ENCODE peak calls at places on chromosomes 3 and 15, in nine cellular contexts. F, O, D, M, X, Z, E, Q and W are unnamed samples.

GRCh38 chr3:150610785-150611184 is 7.7 kb downstream of the SELENOT start:
- DNase-seq in F (peak; percentile 42), O (no peak), D (no peak), M (peak; percentile 24), X (no peak), Z (no peak), E (no peak), Q (no peak), W (no peak)

GRCh38 chr3:46006243-46006642 is 10.6 kb upstream of the FYCO1 start:
- DNase-seq in F (no peak), O (no peak), D (no peak), M (no peak), X (no peak), Z (no peak), E (no peak), Q (no peak), W (no peak)

GRCh38 chr15:47965297-47965696 is 155.5 kb upstream of the SLC24A5 start:
- DNase-seq in F (no peak), O (no peak), D (no peak), M (no peak), X (peak; percentile 13), Z (no peak), E (no peak), Q (no peak), W (no peak)

GRCh38 chr3:152095472-152095871 is 173.3 kb upstream of the MBNL1 start:
- DNase-seq in F (no peak), O (no peak), D (no peak), M (no peak), X (no peak), Z (no peak), E (no peak), Q (no peak), W (no peak)

GRCh38 chr3:158097571-158098553 is 8.4 kb downstream of the SHOX2 start:
- DNase-seq in F (no peak), O (peak; percentile 52), D (peak; percentile 83), M (peak; percentile 80), X (peak; percentile 96), Z (peak; percentile 97), E (no peak), Q (peak; percentile 93), W (no peak)

GRCh38 chr3:194275721-194276120 is 75.4 kb downstream of the CPN2 start:
- DNase-seq in F (no peak), O (no peak), D (peak; percentile 15), M (no peak), X (no peak), Z (no peak), E (no peak), Q (no peak), W (no peak)

GRCh38 chr3:38657369-38657768 is 7.9 kb upstream of the SCN5A start:
- DNase-seq in F (no peak), O (no peak), D (no peak), M (no peak), X (no peak), Z (no peak), E (no peak), Q (peak; percentile 2), W (no peak)

GRCh38 chr3:157375342-157375986 is 61.2 kb upstream of the PTX3 start:
- DNase-seq in F (no peak), O (peak; percentile 57), D (no peak), M (no peak), X (no peak), Z (peak; percentile 77), E (no peak), Q (no peak), W (no peak)

GRCh38 chr15:90903733-90904536 is 833 bp downstream of the MAN2A2 start:
- DNase-seq in F (no peak), O (no peak), D (peak; percentile 60), M (no peak), X (peak; percentile 58), Z (peak; percentile 54), E (no peak), Q (peak; percentile 54), W (no peak)

DNA sequence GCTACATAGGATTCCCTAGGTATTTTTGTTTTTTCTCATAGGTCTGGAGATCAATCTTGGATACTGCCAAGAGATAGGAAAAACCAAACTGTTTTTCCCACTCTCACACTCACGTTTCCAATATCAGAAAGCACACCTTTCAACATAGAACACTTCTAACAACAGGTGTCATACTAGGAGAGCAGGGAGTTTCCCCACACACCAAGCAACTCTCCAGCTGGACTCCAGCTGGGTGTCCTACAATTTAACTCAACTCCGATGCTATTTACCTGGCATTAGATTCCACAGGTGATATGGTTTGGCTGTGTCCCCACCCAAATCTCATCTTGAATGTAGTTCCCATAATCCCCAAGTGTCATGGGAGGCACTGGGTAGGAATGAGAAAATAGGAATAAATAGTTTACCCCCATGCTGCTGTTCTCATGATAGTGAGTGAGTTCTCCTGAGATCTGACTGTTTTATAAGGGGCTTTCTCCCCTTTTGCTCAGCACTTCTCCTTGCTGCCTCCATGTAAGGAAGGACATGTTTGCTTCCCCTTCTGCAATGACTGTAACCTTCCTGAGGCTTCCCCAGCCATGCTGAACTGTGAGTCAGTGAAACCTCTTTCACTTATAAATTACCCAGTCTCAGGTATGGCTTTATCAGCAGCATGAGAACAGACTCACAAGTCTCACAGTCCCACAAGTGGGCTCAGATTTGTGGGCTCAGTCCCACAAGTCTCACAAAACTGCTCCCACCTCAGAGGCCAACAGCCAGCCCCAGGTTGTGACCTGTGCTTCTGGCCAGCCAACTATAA is 354.5 kb upstream of the THBS1 start:
- DNase-seq in F (no peak), O (no peak), D (no peak), M (no peak), X (no peak), Z (no peak), E (no peak), Q (no peak), W (no peak)
- TF ChIP-seq EZH2 in F (no peak), O (no peak), D (no peak), M (no peak), X (no peak), Z (no peak), E (no peak), Q (no peak), W (no peak)

DNA sequence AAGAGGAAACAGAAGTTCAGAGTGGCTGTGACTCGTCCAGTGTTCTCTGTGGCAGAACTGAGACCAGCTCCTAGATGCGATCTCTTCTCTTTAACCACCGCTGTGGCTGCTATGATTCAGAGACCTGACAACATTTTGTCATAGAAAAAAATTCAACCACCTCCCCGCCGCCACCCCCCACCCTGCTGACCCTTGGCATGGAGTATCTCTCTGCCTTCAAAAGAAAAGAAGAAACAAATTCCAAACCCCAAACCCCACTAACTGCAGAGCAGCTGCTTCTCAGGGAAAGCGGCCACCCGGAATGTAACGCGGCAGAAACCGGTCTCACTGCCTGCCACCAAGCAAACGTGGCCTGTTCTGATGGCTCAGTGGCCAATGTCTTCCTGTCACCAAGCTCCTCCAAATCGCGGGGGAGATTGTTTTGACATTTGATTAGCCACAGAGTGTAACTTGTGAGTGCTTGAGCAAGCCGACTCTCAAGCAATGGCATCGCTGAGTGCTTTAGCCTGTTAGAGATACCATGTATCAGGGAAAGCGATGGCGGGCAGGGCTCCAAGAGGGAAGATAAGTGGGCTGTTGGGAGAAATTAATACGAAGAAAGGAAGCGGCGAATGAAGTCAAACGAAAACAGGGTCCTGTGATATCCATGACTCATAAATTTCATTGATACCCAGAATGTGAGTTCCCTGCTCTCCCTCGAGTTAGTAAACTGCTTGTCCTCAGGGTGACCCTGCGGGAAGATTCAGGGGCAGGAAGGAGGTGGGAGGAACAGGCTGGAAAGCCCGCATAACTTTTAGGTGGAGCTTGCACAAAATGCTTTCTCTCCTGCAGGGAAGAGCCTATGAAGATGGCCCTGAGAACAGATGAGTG is 44.8 kb upstream of the TLE3 start:
- DNase-seq in F (peak; percentile 89), O (peak; percentile 75), D (peak; percentile 44), M (no peak), X (no peak), Z (no peak), E (peak; percentile 88), Q (no peak), W (peak; percentile 8)
- H3K27ac ChIP-seq in F (no peak overlapping the region), O (no peak overlapping the region), D (no peak overlapping the region), M (no peak overlapping the region), X (no peak overlapping the region), Z (no peak overlapping the region), E (peak overlapping the region; percentile 54), Q (no peak overlapping the region), W (no peak overlapping the region)

DNA sequence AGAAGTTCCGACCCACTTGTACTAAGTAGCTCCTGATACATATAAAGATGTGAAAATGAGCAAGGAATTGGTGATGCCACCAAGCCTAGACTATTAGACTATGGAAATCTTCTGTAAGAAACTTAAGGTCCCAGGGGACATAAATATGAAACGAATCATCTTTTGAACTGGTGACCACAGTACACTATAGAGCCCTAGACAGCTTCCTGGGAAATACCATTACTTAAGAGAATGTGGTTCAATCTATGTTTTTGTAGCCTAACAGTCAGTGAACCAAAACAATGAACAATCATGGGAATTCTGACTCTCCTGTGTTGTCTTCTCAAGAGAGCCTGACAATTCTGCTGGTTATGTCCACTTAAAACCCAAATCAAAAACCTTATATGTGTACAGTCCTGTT is 191.6 kb downstream of the GREM1 start:
- DNase-seq in F (peak; percentile 51), O (peak; percentile 25), D (peak; percentile 19), M (peak; percentile 28), X (no peak), Z (no peak), E (peak; percentile 44), Q (no peak), W (no peak)
- TF ChIP-seq EZH2 in F (no peak), O (no peak), D (no peak), M (no peak), X (no peak), Z (no peak), E (no peak), Q (no peak), W (no peak)

DNA sequence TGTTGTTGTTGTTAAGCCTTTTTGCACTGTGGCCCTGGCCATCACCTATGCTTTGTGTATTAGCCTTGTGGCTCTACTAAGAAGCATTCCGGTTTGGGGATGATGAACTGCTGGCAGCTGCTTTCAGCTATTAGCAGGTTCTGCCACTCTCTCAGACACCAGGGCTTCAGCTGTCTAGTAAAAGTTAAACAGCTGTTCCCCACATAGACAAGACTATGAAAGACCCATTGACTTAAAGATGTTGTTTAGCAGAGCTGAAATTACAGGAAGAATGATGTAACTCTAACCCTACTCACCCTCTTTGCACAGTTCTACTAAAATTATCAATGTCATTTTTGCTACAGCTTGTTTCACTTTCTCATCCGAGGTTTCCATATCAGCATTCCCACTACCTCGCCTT is 131.2 kb upstream of the CGNL1 start:
- DNase-seq in F (peak; percentile 65), O (no peak), D (no peak), M (no peak), X (no peak), Z (no peak), E (no peak), Q (no peak), W (no peak)
- H3K27ac ChIP-seq in F (no peak overlapping the region), O (no peak overlapping the region), D (no peak overlapping the region), M (no peak overlapping the region), X (no peak overlapping the region), Z (no peak overlapping the region), E (no peak overlapping the region), Q (no peak overlapping the region), W (peak overlapping the region; percentile 6)

GRCh38 chr3:71485903-71486302 is 97.6 kb downstream of the FOXP1 start:
- DNase-seq in F (no peak), O (no peak), D (no peak), M (no peak), X (no peak), Z (no peak), E (no peak), Q (no peak), W (no peak)
- TF ChIP-seq EZH2 in F (no peak), O (no peak), D (no peak), M (no peak), X (no peak), Z (no peak), E (no peak), Q (no peak), W (no peak)

GRCh38 chr3:32909999-32910398 is 41.4 kb upstream of the CCR4 start:
- DNase-seq in F (no peak), O (no peak), D (no peak), M (no peak), X (no peak), Z (no peak), E (no peak), Q (no peak), W (no peak)
- H3K27ac ChIP-seq in F (no peak overlapping the region), O (no peak overlapping the region), D (no peak overlapping the region), M (no peak overlapping the region), X (no peak overlapping the region), Z (no peak overlapping the region), E (no peak overlapping the region), Q (no peak overlapping the region), W (no peak overlapping the region)